ENCODE peak calls at places on chromosomes 2 and 18, in seven cellular contexts. F is memory B cell; D is stimulated activated CD8-positive, alpha-beta memory T cell treated with anti-CD3 and anti-CD28 coated beads, Interleukin-2, amount 100 ng/mL, for 48 hours; A is AG08396; P is stimulated activated naive CD4-positive, alpha-beta T cell; I is epithelial cell of prostate; N is RWPE1. R is an unnamed sample.

GRCh38 chr2:150339951-150340350 is 147.5 kb downstream of the RND3 start:
- DNase-seq in D (no peak), I (no peak), P (no peak), N (no peak), F (no peak), A (no peak), R (no peak)

GRCh38 chr2:119195887-119196286 is 27.7 kb upstream of the STEAP3 start:
- DNase-seq in A (no peak), F (no peak), P (no peak), D (no peak), N (no peak), I (no peak), R (no peak)

GRCh38 chr2:16650287-16651249 is 15.1 kb downstream of the CYRIA start:
- DNase-seq in D (no peak), I (no peak), N (peak; percentile 51), A (peak; percentile 41), P (no peak), F (no peak), R (no peak)

GRCh38 chr18:25826823-25827617 is 263.4 kb downstream of the SS18 start:
- DNase-seq in I (no peak), N (peak; percentile 3), P (no peak), F (no peak), A (no peak), D (no peak), R (no peak)

GRCh38 chr18:36692909-36693308 is 135.9 kb downstream of the TPGS2 start:
- DNase-seq in D (no peak), P (no peak), N (no peak), I (no peak), A (peak; percentile 48), F (no peak), R (no peak)

GRCh38 chr2:30444283-30444682 is 2.8 kb upstream of the LCLAT1 start:
- DNase-seq in A (no peak), D (no peak), N (no peak), F (no peak), P (no peak), I (no peak), R (no peak)

GRCh38 chr2:230097424-230097823 is 28.7 kb upstream of the SLC16A14 start:
- DNase-seq in N (no peak), P (no peak), I (no peak), A (no peak), F (no peak), D (no peak), R (no peak)

GRCh38 chr18:12254137-12254819 is at the start of gene CIDEA:
- DNase-seq in P (no peak), A (peak; percentile 57), F (no peak), N (no peak), I (no peak), D (no peak), R (no peak)

GRCh38 chr18:44937985-44938384 is 257.3 kb downstream of the SETBP1 start:
- DNase-seq in F (no peak), D (no peak), I (no peak), P (no peak), A (no peak), N (no peak), R (no peak)

GRCh38 chr2:44479127-44479887 is 117.6 kb downstream of the CAMKMT start:
- DNase-seq in N (peak; percentile 71), I (peak; percentile 34), A (peak; percentile 66), P (peak; percentile 71), D (peak; percentile 2), F (peak; percentile 65), R (peak; percentile 58)

GRCh38 chr18:76801567-76802505 is 20.5 kb upstream of the ZNF236 start:
- DNase-seq in D (peak; percentile 43), F (peak; percentile 30), P (peak; percentile 18), N (peak; percentile 73), A (peak; percentile 89), I (no peak), R (peak; percentile 24)

GRCh38 chr2:84782717-84783442 is 98.0 kb downstream of the TRABD2A start:
- DNase-seq in F (no peak), P (peak; percentile 71), I (no peak), N (no peak), A (no peak), D (no peak), R (peak; percentile 34)

GRCh38 chr18:48958951-48959350 is 8.2 kb upstream of the SMAD7 start:
- DNase-seq in N (no peak), D (no peak), F (no peak), I (no peak), P (no peak), A (no peak), R (no peak)

GRCh38 chr2:64675860-64676259 is 22.1 kb upstream of the SERTAD2 start:
- DNase-seq in I (peak; percentile 55), F (no peak), P (no peak), D (no peak), N (peak; percentile 30), A (no peak), R (no peak)

GRCh38 chr2:72142743-72143440 is 4.8 kb downstream of the CYP26B1 start:
- DNase-seq in A (peak; percentile 79), N (no peak), D (no peak), F (no peak), P (no peak), I (no peak), R (no peak)

GRCh38 chr2:237324446-237325236 is 89.3 kb downstream of the COL6A3 start:
- DNase-seq in P (no peak), N (no peak), F (no peak), A (no peak), D (no peak), I (no peak), R (no peak)

GRCh38 chr2:18749912-18750526 is 160.7 kb upstream of the NT5C1B start:
- DNase-seq in D (peak; percentile 1), A (no peak), N (peak; percentile 20), P (peak; percentile 22), F (peak; percentile 13), I (no peak), R (peak; percentile 20)

R was measured in naive thymus-derived CD8-positive, alpha-beta T cell.